ENCODE peak calls at places on chromosomes 1 and 21, in four cellular contexts. T is A549, M is Peyer's patch, X is brain microvascular endothelial cell. D is an unnamed sample.

GRCh38 chr1:53585116-53585515 is 125.9 kb downstream of the DMRTB1 start:
- DNase-seq in T (no peak), M (peak; percentile 56), X (peak; percentile 78), D (no peak)

GRCh38 chr1:63902844-63903589 is 129.2 kb downstream of the ROR1 start:
- DNase-seq in T (no peak), M (peak; percentile 50), X (no peak), D (no peak)

GRCh38 chr1:162381941-162382750 is 618 bp downstream of the C1orf226 start:
- DNase-seq in T (no peak), M (peak; percentile 50), X (no peak), D (no peak)

GRCh38 chr1:10891081-10891480 is 94.6 kb upstream of the CASZ1 start:
- DNase-seq in T (no peak), M (no peak), X (no peak), D (no peak)

GRCh38 chr21:33748903-33749302 is 106.6 kb downstream of the ITSN1 start:
- DNase-seq in T (no peak), M (no peak), X (no peak), D (no peak)

GRCh38 chr1:55276671-55277376 is 61.7 kb upstream of the USP24 start:
- DNase-seq in T (no peak), M (no peak), X (no peak), D (peak; percentile 49)

GRCh38 chr1:224168859-224169380 is 14.1 kb upstream of the DEGS1 start:
- DNase-seq in T (peak; percentile 24), M (no peak), X (peak; percentile 91), D (no peak)

GRCh38 chr1:44237721-44238457 is 24.6 kb downstream of the DMAP1 start:
- DNase-seq in T (no peak), M (peak; percentile 76), X (peak; percentile 18), D (no peak)

GRCh38 chr1:152959273-152959672 is 11.2 kb upstream of the SPRR4 start:
- DNase-seq in T (no peak), M (no peak), X (no peak), D (no peak)

GRCh38 chr21:45331521-45332257 is 44.0 kb upstream of the POFUT2 start:
- DNase-seq in T (no peak), M (no peak), X (no peak), D (no peak)

GRCh38 chr21:35291963-35292627 is 243.0 kb upstream of the RUNX1 start:
- DNase-seq in T (no peak), M (no peak), X (no peak), D (no peak)

GRCh38 chr21:27130152-27130551 is 163.3 kb upstream of the ADAMTS5 start:
- DNase-seq in T (no peak), M (no peak), X (no peak), D (no peak)

GRCh38 chr1:203039609-203040517 is 13.6 kb downstream of the PPFIA4 start:
- DNase-seq in T (no peak), M (no peak), X (no peak), D (no peak)

GRCh38 chr1:61156576-61157239 is 74.3 kb downstream of the NFIA start:
- DNase-seq in T (no peak), M (no peak), X (no peak), D (no peak)
- H3K27ac ChIP-seq in T (no peak overlapping the region), M (no peak overlapping the region), X (peak overlapping the region; percentile 55), D (peak overlapping the region; percentile 7)

GRCh38 chr1:180230791-180231505 is 884 bp downstream of the LHX4 start:
- DNase-seq in T (peak; percentile 56), M (no peak), X (no peak), D (no peak)

GRCh38 chr1:180233191-180234011 is 3.3 kb downstream of the LHX4 start:
- DNase-seq in T (no peak), M (no peak), X (no peak), D (no peak)

GRCh38 chr1:180232521-180233043 is 2.5 kb downstream of the LHX4 start:
- DNase-seq in T (no peak), M (no peak), X (no peak), D (no peak)

GRCh38 chr1:180230416-180230790 is 339 bp downstream of the LHX4 start:
- DNase-seq in T (peak; percentile 47), M (no peak), X (no peak), D (no peak)

GRCh38 chr1:180231506-180232420 is 1.7 kb downstream of the LHX4 start:
- DNase-seq in T (peak; percentile 80), M (no peak), X (no peak), D (no peak)
- TF ChIP-seq CTCF in T (peak; percentile 46), M (no peak), X (peak; percentile 15), D (no peak)

GRCh38 chr1:160761886-160762285 is 22.8 kb downstream of the SLAMF7 start:
- DNase-seq in T (no peak), M (no peak), X (no peak), D (no peak)

GRCh38 chr1:160763993-160764392 is 24.9 kb downstream of the SLAMF7 start:
- DNase-seq in T (no peak), M (no peak), X (no peak), D (no peak)

GRCh38 chr1:160768295-160768657 is 27.7 kb upstream of the LY9 start:
- DNase-seq in T (no peak), M (peak; percentile 89), X (peak; percentile 32), D (peak; percentile 56)

GRCh38 chr1:160773088-160773487 is 22.9 kb upstream of the LY9 start:
- DNase-seq in T (no peak), M (no peak), X (no peak), D (no peak)

GRCh38 chr1:160767417-160768294 is 28.3 kb upstream of the LY9 start:
- DNase-seq in T (no peak), M (no peak), X (no peak), D (no peak)
- H3K27ac ChIP-seq in T (no peak overlapping the region), M (peak overlapping the region; percentile 65), X (no peak overlapping the region), D (no peak overlapping the region)

DNA sequence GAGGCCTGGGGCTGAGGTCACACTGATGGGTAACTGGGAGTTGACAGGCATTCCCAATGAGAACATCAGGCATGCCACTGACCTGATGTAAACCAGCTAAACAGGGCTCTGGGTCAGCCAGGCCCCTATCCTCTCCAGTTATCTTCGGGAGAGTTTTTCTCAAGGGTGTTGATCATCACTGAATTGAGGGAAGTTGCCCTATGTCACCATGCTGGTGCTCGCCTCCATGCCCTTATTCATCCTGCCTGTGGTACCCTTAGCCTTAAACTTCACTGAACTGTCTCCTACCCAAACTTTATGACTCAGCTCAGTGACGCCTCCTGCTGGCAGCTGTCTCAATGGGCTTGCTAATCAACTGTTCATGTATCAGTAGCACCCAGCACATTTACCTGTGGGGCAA is 80.7 kb upstream of the TNR start:
- DNase-seq in T (no peak), M (no peak), X (no peak), D (peak; percentile 13)
- TF ChIP-seq CTCF in T (peak; percentile 7), M (no peak), X (no peak), D (no peak)